ENCODE peak calls at places on chromosomes 12 and 14, in six cellular contexts. Z is SW480, O is iPS-NIHi11, E is AG10803, B is T-helper 2 cell, C is NB4. Q is an unnamed sample.

GRCh38 chr14:104246401-104247335 is 108.3 kb downstream of the KIF26A start:
- DNase-seq in C (no peak), E (no peak), B (no peak), Z (no peak), O (peak; percentile 3), Q (no peak)

GRCh38 chr12:89179983-89180382 is 172.3 kb downstream of the DUSP6 start:
- DNase-seq in E (peak; percentile 95), B (no peak), C (peak; percentile 85), Z (no peak), O (no peak), Q (peak; percentile 70)

GRCh38 chr12:10968765-10969456 is 17.8 kb downstream of the TAS2R50 start:
- DNase-seq in O (no peak), E (peak; percentile 67), Z (no peak), B (no peak), C (no peak), Q (no peak)

GRCh38 chr14:28707814-28708213 is 58.8 kb upstream of the FOXG1 start:
- DNase-seq in B (no peak), E (peak; percentile 6), C (no peak), Z (no peak), O (no peak), Q (no peak)

GRCh38 chr12:22598141-22598762 is 26.7 kb upstream of the ETNK1 start:
- DNase-seq in Z (no peak), B (no peak), E (no peak), O (no peak), C (no peak), Q (no peak)

GRCh38 chr12:130969223-130969622 is 15.5 kb downstream of the ADGRD1 start:
- DNase-seq in C (no peak), O (no peak), B (no peak), Z (no peak), E (no peak), Q (no peak)

GRCh38 chr14:89348726-89349125 is 68.3 kb downstream of the FOXN3 start:
- DNase-seq in Z (no peak), C (no peak), B (no peak), E (no peak), O (no peak), Q (no peak)

GRCh38 chr12:18383203-18383602 is 121.9 kb downstream of the PIK3C2G start:
- DNase-seq in B (no peak), C (no peak), Z (peak; percentile 11), O (peak; percentile 36), E (peak; percentile 95), Q (no peak)

GRCh38 chr12:25959069-25959961 is 833 bp downstream of the RASSF8 start:
- DNase-seq in Z (peak; percentile 84), B (no peak), E (peak; percentile 92), O (no peak), C (peak; percentile 81), Q (no peak)

GRCh38 chr12:131564843-131565242 is 146.0 kb upstream of the SFSWAP start:
- DNase-seq in B (no peak), E (no peak), C (no peak), O (no peak), Z (no peak), Q (no peak)

GRCh38 chr12:57229041-57229633 is 374 bp upstream of the SHMT2 start:
- DNase-seq in B (no peak), E (peak; percentile 47), Z (no peak), C (peak; percentile 84), O (no peak), Q (peak; percentile 75)

GRCh38 chr14:68157971-68158371 is 338.4 kb downstream of the RAD51B start:
- DNase-seq in Z (no peak), C (no peak), E (peak; percentile 92), O (no peak), B (no peak), Q (no peak)

GRCh38 chr12:91099373-91099772 is 11.9 kb downstream of the LUM start:
- DNase-seq in E (no peak), O (no peak), C (no peak), B (no peak), Z (no peak), Q (no peak)

GRCh38 chr14:69696633-69697557 is 70.0 kb upstream of the SRSF5 start:
- DNase-seq in E (no peak), Z (no peak), B (no peak), O (no peak), C (no peak), Q (peak; percentile 78)

GRCh38 chr12:18629916-18630315 is 107.9 kb downstream of the PLCZ1 start:
- DNase-seq in O (no peak), B (no peak), E (no peak), Z (no peak), C (no peak), Q (no peak)

GRCh38 chr12:131943876-131944275 is 5.9 kb upstream of the EP400 start:
- DNase-seq in O (no peak), E (no peak), Z (no peak), B (no peak), C (no peak), Q (no peak)

GRCh38 chr12:103495783-103496456 is at the start of gene C12orf42:
- DNase-seq in O (peak; percentile 47), E (peak; percentile 9), C (no peak), Z (no peak), B (no peak), Q (no peak)

GRCh38 chr14:61150851-61151250 is 130.3 kb downstream of the TMEM30B start:
- DNase-seq in B (no peak), O (no peak), Z (no peak), C (no peak), E (peak; percentile 53), Q (no peak)

GRCh38 chr12:128471491-128471890 is 204.5 kb downstream of the TMEM132C start:
- DNase-seq in B (no peak), Z (no peak), E (no peak), O (no peak), C (no peak), Q (no peak)

GRCh38 chr12:74945771-74946198 is 263.9 kb downstream of the KCNC2 start:
- DNase-seq in Z (peak; percentile 2), E (no peak), C (no peak), B (no peak), O (no peak), Q (no peak)

GRCh38 chr12:113930249-113930648 is 35.9 kb downstream of the RBM19 start:
- DNase-seq in O (no peak), C (no peak), Z (no peak), E (no peak), B (no peak), Q (no peak)

GRCh38 chr14:75254901-75255300 is 23.7 kb upstream of the FOS start:
- DNase-seq in O (peak; percentile 45), E (no peak), B (no peak), Z (peak; percentile 78), C (no peak), Q (no peak)

GRCh38 chr14:61527325-61528100 is 167.8 kb upstream of the HIF1A start:
- DNase-seq in O (no peak), C (peak; percentile 33), Z (peak; percentile 39), B (no peak), E (peak; percentile 71), Q (peak; percentile 32)

Q was measured in MV-4-11.